ENCODE peak calls at places on chromosomes 12 and 14, in nine cellular contexts. Y, F, C, R, N, L, T, Z and Q are unnamed samples.

GRCh38 chr14:105419305-105420091 is at the start of gene MTA1:
- DNase-seq in Y (peak), F (peak), Z (peak), L (no peak), T (peak), R (no peak), C (no peak), N (no peak), Q (no peak)

GRCh38 chr12:95351745-95352144 is 122.2 kb upstream of the METAP2 start:
- DNase-seq in C (no peak), T (peak), F (peak), N (no peak), Y (peak), Z (no peak), L (no peak), R (peak), Q (no peak)

GRCh38 chr12:98895086-98895651 is 250.1 kb downstream of the APAF1 start:
- DNase-seq in F (no peak), R (no peak), Y (no peak), C (no peak), N (no peak), Z (no peak), T (no peak), L (no peak), Q (no peak)

GRCh38 chr14:100692256-100692655 is 34.4 kb upstream of the DLK1 start:
- DNase-seq in C (no peak), L (no peak), F (no peak), T (no peak), Y (no peak), R (no peak), Z (no peak), N (no peak), Q (peak)

GRCh38 chr12:121576851-121577391 is 3.9 kb downstream of the KDM2B start:
- DNase-seq in N (no peak), F (peak), T (peak), Z (peak), L (no peak), R (peak), Y (peak), C (peak), Q (peak)

GRCh38 chr12:76080017-76080728 is 4.3 kb downstream of the NAP1L1 start:
- DNase-seq in Y (no peak), C (no peak), N (no peak), T (no peak), L (no peak), R (no peak), Z (no peak), F (peak), Q (peak)

GRCh38 chr14:54881235-54881760 is 21.3 kb downstream of the GCH1 start:
- DNase-seq in C (peak), F (peak), R (peak), Y (peak), Z (no peak), T (peak), N (no peak), L (no peak), Q (no peak)

GRCh38 chr12:11795192-11795909 is 145.9 kb downstream of the ETV6 start:
- DNase-seq in Z (no peak), C (no peak), F (no peak), N (peak), R (no peak), T (no peak), Y (no peak), L (no peak), Q (no peak)

GRCh38 chr12:52975820-52976573 is 27.1 kb downstream of the KRT18 start:
- DNase-seq in T (no peak), F (peak), L (no peak), Y (peak), C (peak), N (peak), Z (peak), R (no peak), Q (peak)

GRCh38 chr12:49058366-49059062 is 2.1 kb downstream of the KMT2D start:
- DNase-seq in C (no peak), Y (no peak), Z (no peak), T (no peak), L (no peak), F (no peak), R (no peak), N (no peak), Q (no peak)

GRCh38 chr12:130485291-130486145 is 147.8 kb downstream of the PIWIL1 start:
- DNase-seq in T (no peak), N (no peak), C (no peak), R (no peak), F (no peak), L (no peak), Y (no peak), Z (no peak), Q (no peak)

GRCh38 chr12:49661191-49661590 is 37.8 kb downstream of the PRPF40B start:
- DNase-seq in Z (no peak), R (no peak), L (no peak), F (no peak), N (no peak), Y (no peak), C (no peak), T (no peak), Q (no peak)

GRCh38 chr12:104668274-104668718 is 211.5 kb downstream of the CHST11 start:
- DNase-seq in Y (peak), L (no peak), Z (no peak), N (no peak), T (peak), R (peak), C (peak), F (no peak), Q (no peak)

GRCh38 chr14:22418631-22419030 is 170.4 kb downstream of the DAD1 start:
- DNase-seq in N (no peak), T (no peak), L (no peak), F (no peak), C (no peak), Z (no peak), R (no peak), Y (no peak), Q (no peak)

GRCh38 chr12:30519535-30519934 is 176.1 kb downstream of the IPO8 start:
- DNase-seq in C (no peak), Y (no peak), Z (no peak), N (no peak), T (no peak), L (no peak), F (no peak), R (no peak), Q (no peak)

GRCh38 chr14:52080171-52080800 is 11.4 kb upstream of the NID2 start:
- DNase-seq in T (peak), C (peak), N (no peak), F (peak), R (peak), Z (peak), Y (peak), L (no peak), Q (peak)

GRCh38 chr12:20183563-20183962 is 184.8 kb upstream of the PDE3A start:
- DNase-seq in R (peak), C (peak), F (no peak), N (no peak), Z (no peak), T (no peak), Y (peak), L (no peak), Q (no peak)

GRCh38 chr14:66228267-66228970 is 257.8 kb upstream of the CCDC196 start:
- DNase-seq in F (peak), R (peak), T (no peak), N (peak), Y (peak), C (peak), Z (peak), L (no peak), Q (no peak)

GRCh38 chr12:67377541-67377940 is 108.4 kb downstream of the CAND1 start:
- DNase-seq in C (no peak), R (no peak), T (no peak), Y (no peak), L (no peak), N (no peak), F (no peak), Z (no peak), Q (no peak)

GRCh38 chr14:60094306-60094897 is 2.7 kb downstream of the PCNX4 start:
- DNase-seq in L (no peak), T (peak), N (no peak), Z (peak), C (peak), Y (peak), F (peak), R (peak), Q (peak)

DNA sequence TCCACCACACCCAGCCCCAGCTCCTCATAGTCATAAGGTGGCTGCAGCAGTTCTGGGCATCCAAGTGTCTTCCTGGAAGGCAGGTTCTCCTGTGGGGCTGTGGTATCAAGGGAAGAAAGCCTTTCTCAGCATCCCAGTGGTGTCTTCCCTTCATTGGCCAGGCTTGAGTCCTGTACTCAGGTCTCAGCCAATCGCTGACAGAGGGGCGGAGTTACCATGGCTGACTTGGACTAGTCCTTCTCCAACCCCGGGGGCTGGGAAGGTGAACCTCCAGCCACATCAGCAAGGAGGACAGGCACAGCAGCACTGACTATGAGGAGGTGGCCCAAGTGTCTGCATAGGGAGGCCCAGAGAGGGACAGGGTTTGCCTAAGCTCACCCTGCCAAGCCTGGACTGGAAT is 64.0 kb upstream of the SLC24A4 start:
- DNase-seq in Z (no peak), R (no peak), Y (no peak), C (no peak), L (no peak), N (no peak), T (no peak), F (no peak), Q (no peak)
- TF ChIP-seq CTCF in Z (no peak), R (no peak), Y (no peak), C (no peak), L (no peak), N (no peak), T (no peak), F (no peak), Q (no peak)

GRCh38 chr12:65881965-65882413 is 57.7 kb downstream of the HMGA2 start:
- DNase-seq in N (no peak), Y (peak), F (peak), C (peak), Z (no peak), R (peak), L (peak), T (peak), Q (no peak)
- TF ChIP-seq CTCF in N (no peak), Y (peak), F (peak), C (peak), Z (no peak), R (peak), L (peak), T (peak), Q (peak)

DNA sequence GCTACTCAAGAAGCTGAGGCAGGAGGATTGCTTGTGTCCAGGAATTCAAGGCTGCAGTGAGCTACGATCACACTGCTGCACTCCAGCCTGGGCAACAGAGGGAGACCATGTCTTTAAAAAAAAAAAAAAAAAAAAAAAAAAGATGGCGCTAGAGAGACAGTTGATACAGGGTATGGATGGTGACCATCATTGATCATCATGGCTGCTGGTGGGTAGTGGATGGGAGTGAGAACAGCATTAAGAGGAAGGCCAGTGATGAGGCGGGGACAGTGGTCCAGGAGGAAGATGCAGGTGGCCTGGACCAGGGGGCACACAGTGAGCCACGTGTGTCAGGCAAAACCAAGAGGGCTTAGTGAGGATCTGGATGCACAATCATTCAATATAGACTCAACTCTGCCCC is 26.8 kb upstream of the MAP1LC3B2 start:
- DNase-seq in Z (no peak), R (no peak), C (no peak), T (no peak), L (no peak), N (no peak), Y (no peak), F (no peak), Q (no peak)
- TF ChIP-seq CTCF in Z (no peak), R (no peak), C (no peak), T (no peak), L (no peak), N (peak), Y (no peak), F (no peak), Q (no peak)

GRCh38 chr12:106976668-106977067 is 10.3 kb downstream of the MTERF2 start:
- DNase-seq in R (no peak), F (no peak), Y (no peak), Z (no peak), N (no peak), L (no peak), T (no peak), C (no peak), Q (no peak)
- TF ChIP-seq CTCF in R (no peak), F (no peak), Y (no peak), Z (no peak), N (no peak), L (no peak), T (no peak), C (no peak), Q (no peak)

GRCh38 chr12:94195483-94195882 is 47.1 kb downstream of the PLXNC1 start:
- DNase-seq in L (no peak), R (no peak), C (no peak), F (no peak), T (no peak), N (no peak), Y (no peak), Z (no peak), Q (no peak)
- TF ChIP-seq CTCF in L (no peak), R (peak), C (peak), F (no peak), T (no peak), N (peak), Y (no peak), Z (peak), Q (peak)

GRCh38 chr14:39122330-39123138 is 8.4 kb downstream of the GEMIN2 start:
- DNase-seq in Y (no peak), F (peak), N (no peak), Z (no peak), R (no peak), T (no peak), C (no peak), L (no peak), Q (peak)
- TF ChIP-seq CTCF in Y (no peak), F (no peak), N (no peak), Z (no peak), R (no peak), T (no peak), C (no peak), L (no peak), Q (no peak)

GRCh38 chr12:114638790-114639435 is 45.1 kb downstream of the TBX3 start:
- DNase-seq in C (no peak), R (no peak), L (no peak), Y (no peak), Z (no peak), T (no peak), N (no peak), F (no peak), Q (no peak)

GRCh38 chr12:114631242-114631641 is 52.7 kb downstream of the TBX3 start:
- DNase-seq in Y (no peak), T (no peak), R (no peak), C (no peak), F (no peak), N (no peak), L (no peak), Z (no peak), Q (no peak)

GRCh38 chr12:114636723-114637480 is 47.1 kb downstream of the TBX3 start:
- DNase-seq in L (no peak), R (peak), Y (peak), T (peak), C (peak), N (no peak), Z (peak), F (peak), Q (peak)
- TF ChIP-seq CTCF in L (no peak), R (peak), Y (peak), T (peak), C (peak), N (peak), Z (peak), F (peak), Q (peak)

GRCh38 chr14:106807493-106807892 is 1281.1 kb downstream of the TMEM121 start:
- DNase-seq in R (no peak), T (no peak), C (no peak), Y (no peak), F (no peak), Z (no peak), N (no peak), L (no peak), Q (no peak)

GRCh38 chr14:106808458-106808857 is 1282.1 kb downstream of the TMEM121 start:
- DNase-seq in C (no peak), N (no peak), F (no peak), Z (no peak), Y (no peak), R (no peak), T (no peak), L (no peak), Q (no peak)

GRCh38 chr14:106803379-106803778 is 1277.0 kb downstream of the TMEM121 start:
- DNase-seq in R (no peak), C (no peak), L (no peak), Y (no peak), T (no peak), N (no peak), F (no peak), Z (no peak), Q (no peak)

DNA sequence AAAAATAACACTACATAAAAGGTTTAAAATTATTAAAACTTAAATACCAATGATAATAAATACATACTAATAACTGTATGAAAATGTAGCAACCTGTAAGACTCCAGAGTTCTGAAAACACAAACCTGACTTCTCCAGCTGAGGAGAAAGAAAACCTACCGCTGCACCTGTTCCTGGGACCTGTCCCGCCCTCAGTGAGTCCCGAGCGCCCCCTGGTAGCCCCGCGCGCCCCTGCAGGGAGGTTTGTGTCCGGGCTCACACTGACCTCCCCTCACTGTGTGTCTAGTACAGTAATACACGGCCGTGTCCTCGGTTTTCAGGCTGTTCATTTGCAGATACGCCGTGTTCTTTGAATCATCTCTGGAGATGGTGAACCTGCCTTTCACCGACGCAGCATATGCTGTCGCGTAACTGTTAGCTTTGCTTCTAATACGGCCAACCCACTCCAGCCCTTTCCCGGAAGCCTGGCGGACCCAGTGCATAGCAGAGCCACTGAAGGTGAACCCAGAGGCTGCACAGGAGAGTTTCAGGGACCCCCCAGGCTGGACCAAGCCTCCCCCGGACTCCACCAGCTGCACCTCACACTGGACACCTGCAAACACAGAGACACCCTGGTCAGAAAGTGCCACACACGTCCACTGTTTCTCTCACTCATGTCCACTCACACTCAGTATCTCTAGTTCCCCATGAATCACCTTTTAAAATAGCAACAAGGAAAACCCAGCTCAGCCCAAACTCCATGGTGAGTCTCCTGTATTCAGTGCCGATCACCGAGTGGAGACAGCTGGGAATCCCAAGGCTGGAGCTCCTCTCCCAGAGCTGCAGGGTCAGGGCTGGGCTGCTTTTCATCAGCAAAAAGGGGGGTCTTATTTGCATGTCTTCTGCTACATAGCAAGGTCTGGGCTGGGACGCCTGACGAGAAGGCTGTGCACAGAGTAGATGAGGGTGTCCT is 1276.3 kb downstream of the TMEM121 start:
- DNase-seq in C (no peak), N (no peak), Z (no peak), Y (no peak), F (no peak), R (no peak), T (no peak), L (no peak), Q (no peak)
- TF ChIP-seq CTCF in C (no peak), N (no peak), Z (no peak), Y (no peak), F (no peak), R (no peak), T (no peak), L (no peak), Q (no peak)

GRCh38 chr12:123268850-123269249 is 2.8 kb downstream of the CDK2AP1 start:
- DNase-seq in N (no peak), C (no peak), F (no peak), Z (no peak), R (no peak), L (no peak), Y (no peak), T (no peak), Q (no peak)

GRCh38 chr12:123270380-123271181 is 1.1 kb downstream of the CDK2AP1 start:
- DNase-seq in Z (no peak), T (peak), Y (peak), F (peak), N (no peak), C (peak), R (peak), L (peak), Q (peak)

GRCh38 chr12:123267991-123268843 is 3.4 kb downstream of the CDK2AP1 start:
- DNase-seq in R (no peak), Y (no peak), T (no peak), C (no peak), L (no peak), N (no peak), F (peak), Z (no peak), Q (no peak)

GRCh38 chr12:123269980-123270379 is 1.7 kb downstream of the CDK2AP1 start:
- DNase-seq in F (no peak), N (no peak), Y (no peak), Z (peak), L (no peak), C (no peak), R (no peak), T (no peak), Q (no peak)

GRCh38 chr12:123269395-123269892 is 2.2 kb downstream of the CDK2AP1 start:
- DNase-seq in Z (no peak), F (peak), L (peak), C (peak), T (peak), N (no peak), Y (peak), R (peak), Q (peak)
- TF ChIP-seq CTCF in Z (no peak), F (no peak), L (no peak), C (no peak), T (no peak), N (no peak), Y (peak), R (no peak), Q (peak)

GRCh38 chr12:63766498-63766897 is 13.2 kb upstream of the RXYLT1 start:
- DNase-seq in N (no peak), C (no peak), F (no peak), Z (peak), Y (no peak), T (no peak), L (no peak), R (peak), Q (no peak)
- TF ChIP-seq CTCF in N (peak), C (peak), F (peak), Z (peak), Y (peak), T (no peak), L (no peak), R (peak), Q (peak)